ENCODE peak calls at places on chromosomes 3 and 15, in six cellular contexts. R is AG04449, Z is breast epithelium, F is sigmoid colon, P is IMR-90, D is H1. W is an unnamed sample.

GRCh38 chr3:17632401-17633100 is 109.9 kb downstream of the TBC1D5 start:
- DNase-seq in R (no peak), Z (no peak), F (no peak), P (peak), D (no peak), W (peak)

GRCh38 chr3:49170744-49171118 is 667 bp upstream of the KLHDC8B start:
- DNase-seq in R (no peak), Z (no peak), F (no peak), P (no peak), D (no peak), W (no peak)

GRCh38 chr3:194134231-194134756 is 1.7 kb upstream of the HES1 start:
- DNase-seq in R (no peak), Z (no peak), F (peak), P (no peak), D (peak), W (no peak)

GRCh38 chr3:67529337-67529736 is 125.1 kb downstream of the SUCLG2 start:
- DNase-seq in R (no peak), Z (no peak), F (no peak), P (no peak), D (no peak), W (no peak)

GRCh38 chr3:111971533-111971932 is 7.3 kb upstream of the ABHD10 start:
- DNase-seq in R (no peak), Z (no peak), F (no peak), P (no peak), D (no peak), W (no peak)

GRCh38 chr3:72595376-72595775 is 252.9 kb downstream of the SHQ1 start:
- DNase-seq in R (no peak), Z (no peak), F (no peak), P (no peak), D (no peak), W (no peak)

GRCh38 chr3:49723301-49723630 is 485 bp downstream of the GMPPB start:
- DNase-seq in R (no peak), Z (peak), F (peak), P (peak), D (no peak), W (peak)

GRCh38 chr3:71062920-71063767 is 520.4 kb downstream of the FOXP1 start:
- DNase-seq in R (no peak), Z (no peak), F (no peak), P (peak), D (no peak), W (peak)

GRCh38 chr3:10251006-10251405 is 2.7 kb downstream of the TATDN2 start:
- DNase-seq in R (no peak), Z (no peak), F (no peak), P (no peak), D (no peak), W (no peak)

GRCh38 chr3:123953735-123954134 is 7.3 kb downstream of the CCDC14 start:
- DNase-seq in R (no peak), Z (no peak), F (no peak), P (no peak), D (no peak), W (no peak)

GRCh38 chr3:77038468-77038927 is 1.4 kb upstream of the ROBO2 start:
- DNase-seq in R (peak), Z (peak), F (peak), P (peak), D (peak), W (peak)

GRCh38 chr3:159069076-159069475 is 267.2 kb downstream of the MFSD1 start:
- DNase-seq in R (no peak), Z (no peak), F (no peak), P (no peak), D (no peak), W (no peak)

GRCh38 chr15:59993950-59994401 is 10.1 kb upstream of the FOXB1 start:
- DNase-seq in R (no peak), Z (no peak), F (no peak), P (no peak), D (peak), W (no peak)

GRCh38 chr3:110243081-110243480 is 828.5 kb upstream of the NECTIN3 start:
- DNase-seq in R (peak), Z (no peak), F (no peak), P (peak), D (no peak), W (peak)

GRCh38 chr3:26625187-26625586 is 2.6 kb downstream of the LRRC3B start:
- DNase-seq in R (no peak), Z (no peak), F (no peak), P (no peak), D (peak), W (no peak)

GRCh38 chr3:67349551-67350174 is 304.7 kb downstream of the SUCLG2 start:
- DNase-seq in R (no peak), Z (no peak), F (no peak), P (peak), D (no peak), W (peak)

GRCh38 chr3:122773856-122774535 is 19.6 kb downstream of the HSPBAP1 start:
- DNase-seq in R (no peak), Z (no peak), F (no peak), P (no peak), D (no peak), W (no peak)

GRCh38 chr3:79032686-79033318 is 735.0 kb downstream of the ROBO1 start:
- DNase-seq in R (no peak), Z (no peak), F (no peak), P (peak), D (no peak), W (peak)

GRCh38 chr3:15063238-15063637 is 1.9 kb downstream of the MRPS25 start:
- DNase-seq in R (no peak), Z (no peak), F (no peak), P (no peak), D (no peak), W (no peak)

GRCh38 chr15:63905131-63905530 is 71.4 kb upstream of the HERC1 start:
- DNase-seq in R (no peak), Z (no peak), F (no peak), P (no peak), D (no peak), W (no peak)

GRCh38 chr15:22780267-22780666 is 6.2 kb upstream of the NIPA1 start:
- DNase-seq in R (no peak), Z (no peak), F (no peak), P (no peak), D (no peak), W (no peak)

GRCh38 chr3:51722362-51722761 is 15.5 kb downstream of the GRM2 start:
- DNase-seq in R (no peak), Z (no peak), F (no peak), P (no peak), D (peak), W (no peak)

GRCh38 chr3:10712121-10712520 is 103.9 kb upstream of the SLC6A11 start:
- DNase-seq in R (no peak), Z (no peak), F (no peak), P (no peak), D (no peak), W (no peak)

DNA sequence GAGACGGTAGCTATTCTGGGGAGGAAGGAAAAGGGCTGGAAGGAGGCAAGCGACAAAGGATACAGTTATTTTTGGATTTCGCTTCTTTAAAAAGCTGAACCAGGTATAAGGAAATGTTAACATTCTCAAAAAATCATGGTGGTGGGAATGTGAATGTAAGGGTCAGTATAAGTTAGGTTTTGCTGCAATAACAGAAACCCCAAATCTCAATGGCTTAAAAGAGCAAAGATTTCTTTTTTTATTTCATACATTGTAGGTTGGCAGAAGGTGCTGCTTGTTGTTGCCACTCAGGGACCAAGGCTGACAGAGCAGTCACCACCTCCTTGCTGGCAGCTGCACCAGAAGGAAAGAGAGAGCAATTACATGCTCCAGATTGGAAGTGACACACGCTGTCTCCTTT is 176.3 kb upstream of the LPP start:
- DNase-seq in R (no peak), Z (no peak), F (no peak), P (no peak), D (no peak), W (no peak)
- H3K4me3 ChIP-seq in R (no peak), Z (no peak), F (no peak), P (no peak), D (no peak), W (no peak)

DNA sequence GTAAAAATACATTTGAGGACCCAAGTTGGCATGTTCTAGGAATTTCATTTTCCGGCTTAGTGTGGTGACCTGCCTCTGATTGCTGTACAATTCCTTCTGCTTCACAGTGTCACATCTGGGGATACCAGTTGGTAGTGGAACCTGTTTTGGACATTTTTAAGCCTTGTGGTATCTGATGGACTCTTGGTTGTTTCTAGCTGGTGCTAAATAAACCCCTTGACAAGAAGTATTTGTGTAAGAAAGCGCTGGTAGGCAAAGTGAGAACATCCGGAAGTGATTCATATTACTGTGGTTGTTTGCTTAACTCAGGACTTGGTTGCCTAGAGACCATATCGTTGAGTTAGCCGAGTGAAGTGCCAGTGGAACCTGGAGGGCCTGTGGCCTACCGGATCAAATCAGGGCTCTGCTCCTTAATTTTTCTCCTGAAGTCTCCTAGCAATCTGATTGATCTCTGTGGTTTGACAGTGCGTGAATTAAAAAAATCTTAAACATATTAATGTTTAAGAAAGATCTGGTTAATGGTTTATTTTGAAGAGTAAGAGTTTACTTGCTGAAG is 12.8 kb downstream of the IQGAP1 start:
- DNase-seq in R (peak), Z (peak), F (peak), P (peak), D (no peak), W (peak)
- H3K4me3 ChIP-seq in R (no peak), Z (peak), F (no peak), P (no peak), D (no peak), W (no peak)

GRCh38 chr3:126287171-126287535 is 70.1 kb downstream of the KLF15 start:
- DNase-seq in R (no peak), Z (no peak), F (no peak), P (no peak), D (no peak), W (no peak)
- H3K4me3 ChIP-seq in R (peak), Z (peak), F (peak), P (peak), D (peak), W (peak)

GRCh38 chr3:32021748-32022147 is 40.2 kb downstream of the ZNF860 start:
- DNase-seq in R (no peak), Z (no peak), F (no peak), P (no peak), D (no peak), W (no peak)

GRCh38 chr3:32022947-32023346 is 41.4 kb downstream of the ZNF860 start:
- DNase-seq in R (no peak), Z (no peak), F (no peak), P (no peak), D (no peak), W (no peak)

GRCh38 chr3:32021155-32021554 is 39.6 kb downstream of the ZNF860 start:
- DNase-seq in R (no peak), Z (no peak), F (no peak), P (no peak), D (no peak), W (no peak)

GRCh38 chr3:32026583-32026982 is 45.0 kb downstream of the ZNF860 start:
- DNase-seq in R (no peak), Z (no peak), F (no peak), P (no peak), D (no peak), W (no peak)
- H3K4me3 ChIP-seq in R (no peak), Z (no peak), F (no peak), P (no peak), D (no peak), W (no peak)

GRCh38 chr15:42157981-42158765 is 1.7 kb upstream of the PLA2G4F start:
- DNase-seq in R (no peak), Z (no peak), F (no peak), P (peak), D (no peak), W (peak)

GRCh38 chr15:42157381-42157780 is 945 bp upstream of the PLA2G4F start:
- DNase-seq in R (no peak), Z (no peak), F (no peak), P (no peak), D (no peak), W (no peak)

GRCh38 chr15:42155546-42156265 is 730 bp downstream of the PLA2G4F start:
- DNase-seq in R (no peak), Z (no peak), F (no peak), P (no peak), D (no peak), W (no peak)

GRCh38 chr15:42154576-42155355 is 1.7 kb downstream of the PLA2G4F start:
- DNase-seq in R (no peak), Z (no peak), F (no peak), P (no peak), D (no peak), W (no peak)

DNA sequence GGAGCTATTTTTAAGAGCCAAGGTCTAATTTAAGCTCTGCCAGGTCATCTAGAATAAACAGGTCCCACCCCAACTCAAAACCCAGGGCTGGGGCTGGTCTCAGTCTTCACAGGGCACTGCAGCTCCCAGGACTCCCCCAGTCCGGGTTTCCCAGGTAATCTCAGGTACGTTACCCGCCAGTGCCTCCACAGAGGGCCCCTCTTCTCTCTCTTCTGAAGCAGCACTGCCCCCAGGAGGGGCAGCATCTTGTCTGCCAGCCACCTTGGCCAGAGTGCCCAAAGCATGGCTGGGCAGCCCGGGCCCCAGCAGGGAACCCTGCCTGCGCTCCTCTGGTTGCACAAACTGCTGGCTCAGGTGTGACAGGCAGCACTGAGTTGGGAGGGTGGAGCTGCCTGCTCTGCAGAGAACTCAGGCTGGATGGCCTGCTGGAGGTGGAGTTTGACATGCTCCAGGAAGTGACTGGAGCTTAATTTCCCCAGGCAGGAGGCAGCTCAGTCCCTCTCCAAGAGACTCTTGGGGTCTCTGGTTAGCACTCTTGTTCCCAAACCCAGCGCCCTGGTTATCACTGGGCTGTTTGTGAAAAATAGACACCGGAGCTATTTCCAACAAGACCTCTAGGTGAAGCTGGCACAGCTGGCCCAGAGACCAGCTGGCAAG is at the start of gene PLA2G4F:
- DNase-seq in R (no peak), Z (peak), F (no peak), P (no peak), D (no peak), W (no peak)
- H3K4me3 ChIP-seq in R (no peak), Z (peak), F (no peak), P (no peak), D (no peak), W (no peak)

DNA sequence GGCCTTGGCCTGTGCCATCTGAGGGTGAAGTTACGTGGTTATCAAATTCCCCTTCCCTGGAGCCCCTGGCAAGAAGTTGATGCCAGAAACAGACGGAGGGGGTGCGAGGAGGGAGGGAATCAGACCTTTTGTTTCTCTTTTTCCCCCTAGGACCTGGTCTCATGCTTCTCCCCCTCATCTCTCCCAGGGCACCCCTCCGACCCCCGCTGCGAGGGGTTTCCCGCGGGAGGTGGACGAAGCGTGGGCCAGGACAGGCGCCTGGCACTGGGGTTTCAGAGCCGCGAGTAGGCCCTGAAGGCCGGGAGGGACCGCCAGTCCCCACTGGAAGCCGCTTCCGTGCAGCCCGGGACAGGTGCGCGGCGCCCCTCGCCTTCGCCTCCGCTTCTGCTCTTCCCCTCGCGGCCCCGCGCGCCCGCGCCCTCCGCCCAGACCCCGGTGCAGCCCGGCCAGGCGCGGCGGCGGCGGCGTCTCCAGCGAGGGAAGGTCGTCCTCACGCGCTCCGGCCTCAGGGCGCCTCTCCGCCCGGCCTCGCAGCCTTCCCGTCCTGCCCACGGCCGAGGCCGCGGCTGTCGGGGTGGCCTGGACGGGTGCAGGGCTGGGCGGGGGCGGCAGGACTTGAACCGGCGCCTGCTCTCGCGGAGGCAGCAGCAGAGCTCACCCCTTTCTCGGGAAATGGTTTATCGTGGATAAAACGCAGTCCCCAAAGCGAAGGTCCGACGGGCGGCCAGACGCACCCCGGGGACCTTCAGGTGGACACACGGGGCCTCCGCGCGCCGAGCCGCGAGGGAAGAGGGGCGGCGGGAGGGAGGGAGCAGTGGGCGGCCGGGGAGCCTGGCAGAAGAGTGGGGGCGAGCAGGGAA is 31.5 kb upstream of the ADAMTS17 start:
- DNase-seq in R (no peak), Z (no peak), F (no peak), P (no peak), D (peak), W (no peak)
- H3K4me3 ChIP-seq in R (no peak), Z (peak), F (peak), P (no peak), D (peak), W (no peak)

DNA sequence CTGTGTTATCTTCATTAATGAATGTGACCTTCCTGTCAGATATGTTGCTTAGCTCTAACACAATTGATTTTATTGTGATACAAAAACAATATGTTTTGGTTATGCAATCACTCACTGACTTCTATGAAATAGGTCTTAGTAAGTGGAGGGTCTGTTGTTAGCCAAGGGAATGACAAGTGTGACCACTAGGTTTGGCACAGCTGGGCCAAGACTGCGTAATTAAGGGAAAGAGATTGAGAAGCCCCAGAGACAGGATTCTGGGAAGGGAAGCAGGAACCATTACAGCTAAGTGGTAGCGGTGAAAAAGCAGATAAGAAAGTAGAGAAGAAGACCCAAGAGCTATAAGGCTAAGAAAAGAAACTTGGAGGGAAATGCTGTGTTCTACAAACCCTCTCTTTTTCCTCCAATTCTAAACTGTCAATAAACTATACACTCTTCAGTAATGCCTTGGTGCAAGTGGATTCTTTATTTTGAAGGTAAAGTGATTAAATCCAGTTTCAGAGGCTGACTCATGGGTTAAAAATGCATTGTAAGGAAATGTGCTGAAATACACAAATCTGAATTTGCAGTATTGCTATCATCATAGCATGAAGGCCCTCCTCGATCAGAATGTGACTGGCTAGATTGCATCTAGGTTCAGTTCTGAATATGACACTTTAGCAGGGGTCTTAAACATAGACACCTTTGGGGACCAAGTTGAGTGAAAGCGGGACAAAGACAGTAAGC is 26.1 kb downstream of the KCNMB2 start:
- DNase-seq in R (no peak), Z (no peak), F (no peak), P (no peak), D (no peak), W (peak)
- H3K4me3 ChIP-seq in R (no peak), Z (no peak), F (no peak), P (no peak), D (no peak), W (no peak)